ENCODE peak calls at places on chromosomes 6 and 20, in nine cellular contexts. S, X, I, G, W, A, M, F and P are unnamed samples.

GRCh38 chr6:470901-471448 is 79.4 kb downstream of the IRF4 start:
- DNase-seq in S (no peak), X (no peak), I (no peak), G (no peak), W (no peak), A (no peak), M (no peak), F (no peak), P (no peak)

GRCh38 chr20:37615507-37616425 is 78.1 kb upstream of the CTNNBL1 start:
- DNase-seq in S (peak), X (no peak), I (peak), G (no peak), W (peak), A (peak), M (peak), F (peak), P (peak)

GRCh38 chr20:63061051-63061531 is 54.3 kb upstream of the BHLHE23 start:
- DNase-seq in S (no peak), X (no peak), I (no peak), G (no peak), W (no peak), A (no peak), M (no peak), F (no peak), P (no peak)

GRCh38 chr20:14434379-14435136 is 97.1 kb upstream of the FLRT3 start:
- DNase-seq in S (no peak), X (peak), I (no peak), G (no peak), W (no peak), A (no peak), M (no peak), F (peak), P (no peak)

GRCh38 chr6:101393291-101394251 is at the start of gene GRIK2:
- DNase-seq in S (peak), X (no peak), I (no peak), G (no peak), W (no peak), A (peak), M (no peak), F (peak), P (peak)

GRCh38 chr20:31695849-31696804 is 26.5 kb downstream of the BCL2L1 start:
- DNase-seq in S (peak), X (peak), I (no peak), G (no peak), W (no peak), A (peak), M (no peak), F (no peak), P (no peak)

GRCh38 chr6:11890849-11891248 is 112.2 kb upstream of the ADTRP start:
- DNase-seq in S (no peak), X (no peak), I (no peak), G (no peak), W (no peak), A (no peak), M (no peak), F (no peak), P (no peak)

GRCh38 chr20:64217539-64217938 is 38.0 kb upstream of the PCMTD2 start:
- DNase-seq in S (no peak), X (no peak), I (no peak), G (no peak), W (no peak), A (no peak), M (no peak), F (no peak), P (no peak)

GRCh38 chr6:125512621-125513020 is 210.9 kb upstream of the HDDC2 start:
- DNase-seq in S (no peak), X (no peak), I (peak), G (no peak), W (no peak), A (no peak), M (no peak), F (peak), P (no peak)